ENCODE peak calls at places on chromosomes 13 and 19, in eight cellular contexts. V is gastrocnemius medialis, I is PC-9, S is MM.1S, O is tibial artery, Y is OCI-LY7, D is spleen, E is lower lobe of right lung. X is an unnamed sample.

GRCh38 chr13:30222253-30222652 is 85.1 kb downstream of the KATNAL1 start:
- DNase-seq in S (no peak), V (no peak), E (no peak), I (no peak), O (no peak), Y (peak; percentile 5), D (no peak), X (no peak)

GRCh38 chr13:44151474-44151873 is 222.2 kb upstream of the SERP2 start:
- DNase-seq in Y (no peak), E (no peak), O (no peak), S (no peak), I (no peak), V (peak; percentile 84), D (no peak), X (no peak)

GRCh38 chr19:52007436-52007804 is 591 bp downstream of the ZNF615 start:
- DNase-seq in E (no peak), D (no peak), I (no peak), O (no peak), Y (no peak), V (no peak), S (no peak), X (no peak)

GRCh38 chr13:89550842-89551422 is 1796.6 kb upstream of the MIR17HG start:
- DNase-seq in S (no peak), V (no peak), O (no peak), E (no peak), I (no peak), Y (no peak), D (no peak), X (no peak)

GRCh38 chr13:41216160-41216559 is 21.8 kb upstream of the KBTBD7 start:
- DNase-seq in D (no peak), E (no peak), I (peak; percentile 37), S (no peak), V (no peak), O (no peak), Y (no peak), X (no peak)

GRCh38 chr13:67574320-67575233 is 344.4 kb upstream of the PCDH9 start:
- DNase-seq in S (no peak), E (no peak), I (peak; percentile 57), O (no peak), D (no peak), V (no peak), Y (no peak), X (no peak)

GRCh38 chr19:51005248-51005647 is 3.8 kb upstream of the KLK8 start:
- DNase-seq in E (no peak), D (no peak), O (no peak), Y (no peak), V (no peak), I (no peak), S (no peak), X (no peak)

GRCh38 chr13:51524312-51524711 is 60.0 kb upstream of the WDFY2 start:
- DNase-seq in S (no peak), E (no peak), O (no peak), Y (no peak), I (peak; percentile 84), V (no peak), D (no peak), X (no peak)

GRCh38 chr13:81988542-81988941 is 1647.6 kb upstream of the SPRY2 start:
- DNase-seq in O (no peak), I (no peak), D (no peak), V (no peak), E (no peak), S (no peak), Y (no peak), X (no peak)

GRCh38 chr19:50835103-50835784 is 1.9 kb upstream of the KLK15 start:
- DNase-seq in I (no peak), Y (no peak), V (no peak), D (no peak), E (no peak), O (no peak), S (no peak), X (no peak)

GRCh38 chr13:93318538-93318937 is 91.9 kb downstream of the GPC6 start:
- DNase-seq in V (no peak), E (no peak), O (no peak), Y (no peak), I (no peak), D (no peak), S (no peak), X (no peak)

GRCh38 chr13:26254583-26255102 is 714 bp downstream of the CDK8 start:
- DNase-seq in I (peak; percentile 43), S (peak; percentile 12), O (peak; percentile 71), V (peak; percentile 64), D (peak; percentile 93), E (peak; percentile 78), Y (peak; percentile 62), X (peak; percentile 87)

GRCh38 chr19:14073925-14074838 is 1.6 kb downstream of the MISP3 start:
- DNase-seq in I (peak; percentile 50), O (peak; percentile 72), E (no peak), Y (peak; percentile 36), V (no peak), S (no peak), D (peak; percentile 84), X (no peak)

DNA sequence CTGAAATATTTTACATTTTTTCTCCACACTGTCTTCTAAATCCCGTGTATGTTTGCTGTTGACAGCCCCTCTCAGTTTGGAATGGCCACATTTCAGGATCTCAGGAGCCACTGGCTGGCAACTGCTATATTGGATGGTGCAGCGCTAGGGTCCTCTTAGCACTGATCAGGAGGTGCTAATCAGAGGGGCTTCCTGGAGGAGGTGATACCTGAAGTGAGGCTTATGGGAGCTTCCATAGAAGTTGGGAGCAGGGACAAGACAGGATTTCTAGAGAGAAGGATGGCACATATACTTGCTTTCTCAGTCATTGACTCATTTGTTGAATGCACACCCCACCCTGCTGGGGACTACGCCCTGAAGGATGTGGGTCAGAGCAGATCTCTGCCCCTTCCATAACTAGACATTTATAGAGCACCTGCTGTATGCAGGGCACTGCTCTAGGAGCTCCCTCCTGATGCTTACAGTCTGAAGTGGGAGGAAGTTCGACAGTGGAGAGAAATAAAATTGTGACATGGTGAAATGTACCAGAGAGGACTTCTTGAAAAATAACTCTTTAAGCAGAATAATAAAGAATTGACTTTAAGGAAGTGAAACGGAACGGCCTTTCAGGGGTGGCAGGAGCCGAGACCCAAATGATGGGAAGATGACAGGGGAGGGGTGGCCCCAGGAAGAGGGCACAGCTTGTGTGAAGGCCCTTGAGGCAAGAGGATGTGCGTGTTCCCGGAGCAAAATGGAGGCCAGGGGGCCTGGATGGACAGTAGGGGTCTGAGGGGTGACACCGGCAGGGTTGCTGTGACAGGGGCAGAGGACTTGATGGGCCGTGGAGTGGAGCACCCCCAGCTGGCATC is 13.2 kb downstream of the AP2A1 start:
- DNase-seq in E (no peak), Y (peak; percentile 48), D (no peak), I (no peak), O (no peak), V (no peak), S (no peak), X (no peak)
- TF ChIP-seq CTCF in E (no peak), Y (no peak), D (no peak), I (no peak), O (no peak), V (no peak), S (no peak), X (no peak)

GRCh38 chr13:80341771-80342271 is 895 bp upstream of the SPRY2 start:
- DNase-seq in D (peak; percentile 77), V (peak; percentile 55), I (no peak), O (peak; percentile 74), Y (no peak), S (no peak), E (peak; percentile 76), X (no peak)

GRCh38 chr13:80341098-80341701 is at the start of gene SPRY2:
- DNase-seq in I (peak; percentile 85), O (peak; percentile 96), S (peak; percentile 42), Y (no peak), E (peak; percentile 95), V (peak; percentile 96), D (peak; percentile 92), X (peak; percentile 97)

GRCh38 chr13:80339841-80340642 is 884 bp downstream of the SPRY2 start:
- DNase-seq in Y (no peak), V (peak; percentile 48), O (peak; percentile 76), D (peak; percentile 88), I (no peak), S (peak; percentile 38), E (peak; percentile 69), X (peak; percentile 74)

GRCh38 chr13:80340643-80341097 is 256 bp downstream of the SPRY2 start:
- DNase-seq in E (peak; percentile 60), D (no peak), V (no peak), I (peak; percentile 39), S (no peak), Y (no peak), O (peak; percentile 70), X (peak; percentile 65)

GRCh38 chr13:80342541-80343371 is 1.8 kb upstream of the SPRY2 start:
- DNase-seq in D (peak; percentile 97), I (peak; percentile 37), O (peak; percentile 91), Y (peak; percentile 14), S (peak; percentile 76), V (peak; percentile 78), E (peak; percentile 92), X (peak; percentile 88)
- H3K27ac ChIP-seq in D (peak overlapping the region; percentile 94), I (no peak overlapping the region), O (peak overlapping the region; percentile 93), Y (no peak overlapping the region), S (no peak overlapping the region), V (peak overlapping the region; percentile 91), E (peak overlapping the region; percentile 98), X (peak overlapping the region; percentile 94)

GRCh38 chr19:21608571-21608970 is 103.2 kb downstream of the ZNF429 start:
- DNase-seq in I (no peak), V (no peak), O (no peak), Y (no peak), E (no peak), D (no peak), S (no peak), X (no peak)

GRCh38 chr19:21610787-21611186 is 105.4 kb downstream of the ZNF429 start:
- DNase-seq in I (no peak), V (no peak), E (no peak), Y (no peak), D (no peak), S (no peak), O (no peak), X (no peak)

GRCh38 chr19:21610341-21610740 is 104.9 kb downstream of the ZNF429 start:
- DNase-seq in Y (no peak), V (no peak), O (no peak), E (no peak), D (no peak), I (no peak), S (no peak), X (no peak)

GRCh38 chr19:21611659-21612402 is 106.4 kb downstream of the ZNF429 start:
- DNase-seq in E (no peak), D (no peak), Y (no peak), I (no peak), S (no peak), O (no peak), V (no peak), X (no peak)

DNA sequence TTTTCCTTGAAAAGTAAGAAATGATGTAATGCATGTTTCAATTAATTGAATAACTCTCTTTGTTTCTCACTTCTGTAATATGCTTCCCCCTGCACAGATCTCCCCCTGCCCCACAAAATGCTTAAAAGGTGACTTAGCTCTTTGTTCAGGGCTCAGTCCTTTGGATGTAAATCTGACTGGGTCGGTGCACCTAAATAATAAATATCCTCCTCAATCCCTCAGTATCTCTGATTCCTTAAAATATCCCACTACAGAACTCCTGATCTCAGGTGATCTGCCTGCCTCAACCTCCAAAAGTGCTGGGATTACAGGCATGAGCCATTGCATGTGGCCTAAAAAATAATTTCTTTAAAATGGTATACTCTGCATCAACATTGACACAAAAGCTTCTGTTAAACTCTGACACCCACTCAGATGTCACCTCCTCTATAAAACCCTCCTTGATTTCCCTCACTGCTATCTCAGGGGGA is 107.0 kb downstream of the ZNF429 start:
- DNase-seq in I (no peak), D (no peak), Y (no peak), S (no peak), O (no peak), E (no peak), V (no peak), X (no peak)
- H3K4me3 ChIP-seq in I (no peak overlapping the region), D (no peak overlapping the region), Y (no peak overlapping the region), S (no peak overlapping the region), O (no peak overlapping the region), E (no peak overlapping the region), V (no peak overlapping the region), X (no peak overlapping the region)

GRCh38 chr19:46824887-46825730 is 25.5 kb downstream of the AP2S1 start:
- DNase-seq in S (no peak), V (no peak), I (no peak), E (peak; percentile 69), D (peak; percentile 75), Y (peak; percentile 37), O (no peak), X (no peak)
- TF ChIP-seq CTCF in S (no peak), V (no peak), I (peak; percentile 31), E (no peak), D (peak; percentile 37), Y (peak; percentile 42), O (no peak), X (no peak)

X was measured in suprapubic skin.